ENCODE peak calls at places on chromosomes 16 and 17, in seven cellular contexts. P is esophagus squamous epithelium; I is CD8-positive, alpha-beta memory T cell; Q is NCI-H345; Y is EL; H is head of caudate nucleus; U is LHCN-M2. O is an unnamed sample.

GRCh38 chr16:1610841-1611653 is 825 bp downstream of the IFT140 start:
- DNase-seq in Q (no peak), U (no peak), P (no peak), I (no peak), H (no peak), Y (peak; percentile 13), O (no peak)

GRCh38 chr17:27805520-27806146 is 5.3 kb upstream of the NOS2 start:
- DNase-seq in U (peak; percentile 75), Y (peak; percentile 89), P (peak; percentile 22), I (peak; percentile 88), Q (peak; percentile 89), H (peak; percentile 86), O (peak; percentile 80)

GRCh38 chr17:42937712-42938596 is 26.3 kb downstream of the AARSD1 start:
- DNase-seq in Y (peak; percentile 65), U (peak; percentile 58), Q (peak; percentile 34), H (peak; percentile 40), I (no peak), P (no peak), O (peak; percentile 47)

GRCh38 chr17:83189673-83190385 is 110.4 kb downstream of the METRNL start:
- DNase-seq in P (no peak), Y (peak; percentile 80), I (peak; percentile 35), H (no peak), U (peak; percentile 87), Q (no peak), O (no peak)

GRCh38 chr17:49069585-49070273 is 62.8 kb upstream of the B4GALNT2 start:
- DNase-seq in Q (no peak), H (no peak), I (no peak), Y (no peak), U (no peak), P (no peak), O (no peak)

GRCh38 chr17:81018044-81018802 is 16.7 kb upstream of the BAIAP2 start:
- DNase-seq in Q (no peak), I (no peak), U (no peak), P (no peak), Y (peak; percentile 57), H (no peak), O (peak; percentile 48)

GRCh38 chr17:76524598-76525512 is 12.7 kb downstream of the CYGB start:
- DNase-seq in I (no peak), U (no peak), Q (no peak), P (no peak), H (no peak), Y (no peak), O (no peak)

GRCh38 chr17:27677191-27677590 is 46.2 kb downstream of the LGALS9 start:
- DNase-seq in Y (no peak), I (no peak), H (no peak), Q (no peak), U (no peak), P (no peak), O (no peak)

GRCh38 chr17:71217769-71218168 is 903.1 kb upstream of the SOX9 start:
- DNase-seq in Y (no peak), P (no peak), U (no peak), I (no peak), H (no peak), Q (no peak), O (no peak)